ENCODE peak calls at places on chromosomes 1 and 21, in six cellular contexts. T is A549, Q is tibial nerve, Z is stomach, U is H1, A is esophagus muscularis mucosa. C is an unnamed sample.

GRCh38 chr1:2596530-2597333 is 10.2 kb downstream of the PRXL2B start:
- DNase-seq in A (no peak), Z (no peak), T (no peak), U (no peak), Q (no peak), C (peak)

GRCh38 chr1:47758341-47759237 is 238.6 kb downstream of the TRABD2B start:
- DNase-seq in Q (peak), T (peak), A (no peak), Z (no peak), U (peak), C (peak)

GRCh38 chr1:16922885-16923431 is 1.2 kb downstream of the CROCC start:
- DNase-seq in Z (no peak), Q (no peak), T (no peak), A (no peak), U (no peak), C (no peak)

GRCh38 chr1:39788758-39789570 is at the start of gene BMP8B:
- DNase-seq in Z (peak), T (peak), U (peak), Q (peak), A (no peak), C (peak)

GRCh38 chr1:232990176-232990723 is 39.8 kb downstream of the NTPCR start:
- DNase-seq in Z (no peak), U (no peak), T (no peak), Q (no peak), A (no peak), C (no peak)

GRCh38 chr1:162177126-162177525 is 107.6 kb downstream of the NOS1AP start:
- DNase-seq in U (no peak), Q (no peak), Z (no peak), A (no peak), T (no peak), C (no peak)

GRCh38 chr1:27971674-27972073 is 11.9 kb downstream of the XKR8 start:
- DNase-seq in A (no peak), U (no peak), Q (no peak), T (no peak), Z (no peak), C (no peak)

GRCh38 chr1:109425902-109426277 is 358 bp downstream of the PSMA5 start:
- DNase-seq in T (peak), A (peak), Z (peak), U (no peak), Q (no peak), C (peak)

GRCh38 chr1:3618904-3619671 is 5.7 kb upstream of the TPRG1L start:
- DNase-seq in Q (peak), U (peak), A (peak), T (peak), Z (peak), C (peak)

GRCh38 chr1:173666646-173667045 is 3.0 kb downstream of the ANKRD45 start:
- DNase-seq in Z (no peak), T (no peak), A (no peak), Q (no peak), U (no peak), C (no peak)

GRCh38 chr1:113945329-113945728 is 16.2 kb downstream of the HIPK1 start:
- DNase-seq in Z (no peak), A (no peak), U (no peak), T (no peak), Q (no peak), C (no peak)

GRCh38 chr1:7300893-7301292 is 470.2 kb upstream of the VAMP3 start:
- DNase-seq in Q (no peak), T (peak), Z (no peak), A (peak), U (no peak), C (no peak)

GRCh38 chr1:233281711-233282581 is 13.6 kb downstream of the PCNX2 start:
- DNase-seq in A (peak), Z (no peak), Q (no peak), U (no peak), T (no peak), C (no peak)

GRCh38 chr1:203985676-203986075 is 87.2 kb upstream of the SOX13 start:
- DNase-seq in A (peak), U (no peak), Z (no peak), Q (no peak), T (no peak), C (no peak)

GRCh38 chr1:67630438-67631045 is 54.5 kb upstream of the GADD45A start:
- DNase-seq in T (no peak), A (no peak), U (peak), Z (no peak), Q (no peak), C (no peak)

GRCh38 chr1:171220551-171221175 is 27.6 kb upstream of the FMO1 start:
- DNase-seq in A (no peak), Q (no peak), T (no peak), Z (no peak), U (peak), C (no peak)

GRCh38 chr1:156480411-156481192 is 20.0 kb downstream of the MEF2D start:
- DNase-seq in T (peak), Z (peak), A (no peak), Q (no peak), U (peak), C (peak)

GRCh38 chr1:77126309-77126708 is 92.9 kb downstream of the PIGK start:
- DNase-seq in Z (no peak), Q (no peak), U (no peak), T (peak), A (no peak), C (no peak)

GRCh38 chr1:86068841-86069756 is 87.5 kb downstream of the COL24A1 start:
- DNase-seq in T (no peak), A (no peak), Q (no peak), U (no peak), Z (no peak), C (no peak)

GRCh38 chr1:66267211-66267940 is 266.6 kb upstream of the SGIP1 start:
- DNase-seq in U (no peak), T (no peak), A (no peak), Q (no peak), Z (no peak), C (no peak)

GRCh38 chr1:155062702-155063411 is 683 bp upstream of the EFNA4 start:
- DNase-seq in Q (no peak), Z (peak), U (peak), A (no peak), T (peak), C (no peak)

GRCh38 chr21:35611752-35612151 is 448.6 kb downstream of the SETD4 start:
- DNase-seq in U (no peak), A (no peak), Q (no peak), Z (no peak), T (no peak), C (no peak)

GRCh38 chr1:203462878-203463277 is 12.7 kb upstream of the PRELP start:
- DNase-seq in U (no peak), A (no peak), Q (no peak), T (peak), Z (no peak), C (peak)

GRCh38 chr21:37337831-37338230 is 28.7 kb upstream of the DYRK1A start:
- DNase-seq in U (no peak), T (no peak), Z (no peak), Q (no peak), A (no peak), C (no peak)

GRCh38 chr1:31655756-31656155 is 11.1 kb upstream of the PEF1 start:
- DNase-seq in A (no peak), Z (no peak), Q (no peak), T (no peak), U (no peak), C (no peak)

GRCh38 chr1:205519541-205520131 is 15.2 kb downstream of the CDK18 start:
- DNase-seq in A (no peak), T (no peak), U (no peak), Z (no peak), Q (no peak), C (peak)

GRCh38 chr1:221712776-221713431 is 29.0 kb downstream of the DUSP10 start:
- DNase-seq in U (no peak), A (no peak), Z (peak), Q (no peak), T (no peak), C (no peak)

GRCh38 chr1:36520771-36521420 is 38.2 kb upstream of the CSF3R start:
- DNase-seq in U (no peak), T (no peak), A (no peak), Q (no peak), Z (peak), C (peak)

GRCh38 chr1:118788372-118788955 is 199.7 kb downstream of the TBX15 start:
- DNase-seq in Z (no peak), U (no peak), A (no peak), Q (no peak), T (no peak), C (no peak)

GRCh38 chr1:24114753-24115152 is 2.8 kb upstream of the MYOM3 start:
- DNase-seq in Z (no peak), T (no peak), A (no peak), U (no peak), Q (no peak), C (no peak)

GRCh38 chr1:182460550-182460951 is 10.6 kb downstream of the RGSL1 start:
- DNase-seq in T (no peak), Q (no peak), A (no peak), Z (no peak), U (no peak), C (no peak)

DNA sequence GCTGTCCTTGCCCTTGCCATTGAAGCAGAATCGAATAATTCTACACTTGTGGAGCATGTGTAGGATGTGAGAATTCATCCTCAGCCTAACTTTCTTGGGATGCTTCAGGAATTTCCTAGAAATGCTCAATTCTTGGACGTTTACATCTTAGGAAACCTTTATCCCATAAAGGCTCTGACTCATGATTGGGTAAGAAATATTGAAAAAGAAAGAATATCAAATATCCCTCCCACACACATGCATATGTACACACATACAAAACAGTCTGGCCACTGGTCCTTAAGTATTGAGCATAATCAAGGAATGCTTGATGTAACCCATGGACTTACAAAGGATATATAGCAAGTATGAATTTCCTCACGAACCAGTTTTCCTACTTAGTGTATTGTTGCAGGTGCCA is 83.9 kb upstream of the IPO9 start:
- DNase-seq in Q (no peak), A (no peak), T (no peak), U (no peak), Z (no peak), C (no peak)
- H3K27ac ChIP-seq in Q (no peak), A (no peak), T (no peak), U (no peak), Z (no peak), C (no peak)

GRCh38 chr1:29805122-29805895 is 569.0 kb downstream of the PTPRU start:
- DNase-seq in Z (peak), U (peak), T (no peak), A (peak), Q (no peak), C (no peak)
- TF ChIP-seq CTCF in Z (no peak), U (peak), T (no peak), A (no peak), Q (no peak), C (no peak)

DNA sequence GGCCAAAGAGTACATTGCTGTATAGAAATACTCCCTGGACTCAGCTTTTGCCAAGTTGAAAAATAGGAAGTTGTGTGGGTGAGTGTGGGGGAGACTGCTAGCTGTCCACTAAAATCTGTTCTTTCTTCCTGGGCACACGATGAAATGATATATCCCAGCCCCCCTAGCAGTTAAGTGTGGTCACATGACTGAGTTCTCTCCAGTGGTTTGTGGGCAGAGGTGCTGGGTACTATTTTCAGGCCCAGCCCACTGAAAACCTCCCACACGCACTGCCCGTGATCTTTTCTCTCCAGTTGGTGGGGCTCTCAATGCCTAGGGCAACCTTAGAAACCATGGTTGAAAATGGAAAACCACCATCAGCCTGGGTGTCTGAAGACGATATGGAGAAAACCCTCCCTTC is 119.7 kb upstream of the LMO4 start:
- DNase-seq in Q (no peak), T (no peak), Z (no peak), A (peak), U (no peak), C (no peak)
- TF ChIP-seq EP300 in Q (no peak), T (no peak), Z (no peak), A (no peak), U (no peak), C (no peak)

DNA sequence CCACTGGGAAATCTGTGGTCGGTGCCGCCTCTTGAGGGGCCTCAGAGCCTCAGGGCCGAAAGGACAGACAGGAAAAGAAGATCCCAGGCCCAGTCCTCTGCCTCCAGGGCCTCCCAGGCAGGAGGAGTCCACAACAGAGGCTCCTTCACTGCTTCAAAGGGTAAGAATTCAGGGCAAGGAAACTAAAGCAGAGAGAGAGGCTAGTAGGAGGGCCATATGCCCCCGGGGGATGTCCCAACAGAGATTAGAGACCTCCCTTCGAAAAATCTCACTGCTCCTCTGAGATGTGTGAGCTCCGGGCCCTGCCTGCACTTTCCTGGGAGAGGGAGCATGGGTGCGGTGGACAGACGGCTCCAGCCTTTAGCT is 465.9 kb downstream of the NPHP4 start:
- DNase-seq in U (no peak), T (no peak), Z (no peak), Q (no peak), A (peak), C (no peak)
- H3K27ac ChIP-seq in U (no peak), T (no peak), Z (no peak), Q (no peak), A (no peak), C (no peak)

GRCh38 chr1:45299296-45299695 is 27.4 kb upstream of the HPDL start:
- DNase-seq in A (no peak), T (no peak), Z (no peak), Q (no peak), U (peak), C (no peak)

GRCh38 chr1:45302505-45303331 is 24.0 kb upstream of the HPDL start:
- DNase-seq in T (no peak), Z (no peak), A (no peak), Q (no peak), U (peak), C (no peak)

GRCh38 chr1:45299981-45300668 is 26.6 kb upstream of the HPDL start:
- DNase-seq in U (peak), Z (peak), Q (no peak), A (no peak), T (peak), C (peak)

GRCh38 chr1:45297604-45298356 is 28.9 kb upstream of the HPDL start:
- DNase-seq in Q (no peak), A (no peak), Z (no peak), T (no peak), U (no peak), C (no peak)

GRCh38 chr1:45300669-45300997 is 26.1 kb upstream of the HPDL start:
- DNase-seq in U (no peak), Q (no peak), A (no peak), Z (no peak), T (no peak), C (no peak)
- TF ChIP-seq CTCF in U (no peak), Q (peak), A (no peak), Z (no peak), T (no peak), C (no peak)

GRCh38 chr1:147891088-147891487 is 11.5 kb upstream of the GJA8 start:
- DNase-seq in U (no peak), Z (no peak), T (no peak), Q (no peak), A (no peak), C (no peak)
- TF ChIP-seq EP300 in U (no peak), Z (no peak), T (no peak), Q (no peak), A (no peak), C (no peak)

GRCh38 chr1:19385869-19386591 is 73.9 kb downstream of the SLC66A1 start:
- DNase-seq in T (no peak), U (no peak), Z (peak), A (no peak), Q (peak), C (peak)

GRCh38 chr1:19384772-19385187 is 72.7 kb downstream of the SLC66A1 start:
- DNase-seq in Q (no peak), U (no peak), A (no peak), T (no peak), Z (peak), C (no peak)

GRCh38 chr1:19388980-19389379 is 76.9 kb downstream of the SLC66A1 start:
- DNase-seq in U (no peak), A (no peak), T (no peak), Q (no peak), Z (no peak), C (no peak)

GRCh38 chr1:19385236-19385635 is 73.1 kb downstream of the SLC66A1 start:
- DNase-seq in U (no peak), Z (no peak), T (no peak), A (no peak), Q (no peak), C (no peak)

GRCh38 chr1:19387045-19387467 is 74.9 kb downstream of the SLC66A1 start:
- DNase-seq in T (no peak), A (no peak), Q (no peak), Z (no peak), U (no peak), C (no peak)
- H3K27ac ChIP-seq in T (no peak), A (peak), Q (peak), Z (peak), U (no peak), C (peak)

GRCh38 chr1:230028602-230029223 is 38.3 kb upstream of the GALNT2 start:
- DNase-seq in T (no peak), A (peak), U (no peak), Q (no peak), Z (no peak), C (no peak)

GRCh38 chr1:230025686-230026085 is 41.4 kb upstream of the GALNT2 start:
- DNase-seq in U (no peak), Q (no peak), T (no peak), Z (no peak), A (peak), C (no peak)

GRCh38 chr1:230026572-230026971 is 40.5 kb upstream of the GALNT2 start:
- DNase-seq in A (peak), U (no peak), Z (no peak), Q (no peak), T (no peak), C (no peak)

GRCh38 chr1:230029244-230029643 is 37.8 kb upstream of the GALNT2 start:
- DNase-seq in A (peak), U (no peak), Q (no peak), T (no peak), Z (no peak), C (no peak)

GRCh38 chr1:230026139-230026538 is 40.9 kb upstream of the GALNT2 start:
- DNase-seq in Z (no peak), Q (no peak), U (no peak), A (peak), T (no peak), C (no peak)
- TF ChIP-seq CTCF in Z (no peak), Q (no peak), U (no peak), A (no peak), T (no peak), C (no peak)

DNA sequence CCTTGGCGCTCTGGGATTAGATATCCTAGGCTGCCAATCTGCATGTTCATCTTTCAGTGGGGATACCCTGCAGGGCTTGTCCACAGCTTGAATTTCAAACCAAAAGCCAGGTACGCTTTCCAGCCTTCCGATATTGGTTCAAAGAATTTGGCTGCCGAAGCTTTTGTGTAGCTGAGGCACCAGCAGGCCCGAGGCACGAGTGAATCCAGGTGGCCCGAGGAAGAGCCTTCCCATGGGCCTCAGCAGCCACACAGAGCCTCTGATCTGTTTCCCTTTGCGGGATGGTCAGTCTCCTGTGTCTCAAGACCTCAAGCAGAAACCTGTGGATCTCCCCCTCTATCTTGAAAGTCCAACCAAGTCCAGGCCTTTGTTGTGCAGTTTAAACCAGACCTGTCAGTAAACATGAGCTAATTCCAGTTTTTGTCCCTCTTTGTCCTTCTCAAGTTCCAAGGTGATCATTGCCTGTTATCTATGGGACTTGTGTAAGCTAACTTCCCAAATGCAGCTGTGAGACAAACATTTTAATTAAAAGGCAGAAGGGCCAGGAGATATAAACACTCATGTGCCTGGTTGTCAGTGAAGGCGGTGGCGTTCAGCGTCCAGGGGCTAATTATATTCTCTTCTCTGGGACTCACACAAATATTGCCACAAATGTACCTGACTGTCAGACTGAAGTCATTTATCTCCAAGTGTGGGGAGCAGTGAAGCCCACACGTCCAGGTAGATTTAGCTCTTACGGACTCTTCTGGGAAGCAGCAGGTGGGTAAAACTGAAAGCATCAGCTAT is 30.6 kb downstream of the VANGL1 start:
- DNase-seq in Q (no peak), Z (no peak), T (no peak), U (no peak), A (no peak), C (no peak)
- TF ChIP-seq EP300 in Q (no peak), Z (no peak), T (no peak), U (no peak), A (no peak), C (no peak)

C was measured in sigmoid colon.